ENCODE peak calls at places on chromosomes 16 and 17, in five cellular contexts. One of them, this sample, is unnamed.

GRCh38 chr16:89364603-89365002 is 125.8 kb downstream of the ANKRD11 start:
- DNase-seq in OCI-LY7: no peak
- DNase-seq in CD8-positive, alpha-beta T cell: no peak
- DNase-seq in C1 segment of cervical spinal cord: no peak
- DNase-seq in iris pigment epithelial cell: peak
- DNase-seq in this sample: peak

GRCh38 chr16:81885976-81886586 is 107.0 kb downstream of the PLCG2 start:
- DNase-seq in CD8-positive, alpha-beta T cell: no peak
- DNase-seq in C1 segment of cervical spinal cord: no peak
- DNase-seq in iris pigment epithelial cell: peak
- DNase-seq in OCI-LY7: peak
- DNase-seq in this sample: peak

GRCh38 chr17:72465191-72466024 is 344.6 kb downstream of the SOX9 start:
- DNase-seq in C1 segment of cervical spinal cord: no peak
- DNase-seq in OCI-LY7: no peak
- DNase-seq in CD8-positive, alpha-beta T cell: no peak
- DNase-seq in iris pigment epithelial cell: peak
- DNase-seq in this sample: peak

GRCh38 chr17:57357830-57358426 is 101.6 kb downstream of the MSI2 start:
- DNase-seq in OCI-LY7: peak
- DNase-seq in CD8-positive, alpha-beta T cell: no peak
- DNase-seq in C1 segment of cervical spinal cord: no peak
- DNase-seq in iris pigment epithelial cell: no peak
- DNase-seq in this sample: no peak

GRCh38 chr17:18997650-18998196 is 6.8 kb downstream of the FAM83G start:
- DNase-seq in C1 segment of cervical spinal cord: no peak
- DNase-seq in OCI-LY7: no peak
- DNase-seq in iris pigment epithelial cell: no peak
- DNase-seq in CD8-positive, alpha-beta T cell: no peak
- DNase-seq in this sample: no peak

GRCh38 chr17:77926967-77927366 is 31.5 kb upstream of the TNRC6C start:
- DNase-seq in C1 segment of cervical spinal cord: no peak
- DNase-seq in iris pigment epithelial cell: no peak
- DNase-seq in CD8-positive, alpha-beta T cell: no peak
- DNase-seq in OCI-LY7: no peak
- DNase-seq in this sample: no peak

GRCh38 chr16:89383095-89384003 is 107.0 kb downstream of the ANKRD11 start:
- DNase-seq in OCI-LY7: no peak
- DNase-seq in iris pigment epithelial cell: peak
- DNase-seq in C1 segment of cervical spinal cord: no peak
- DNase-seq in CD8-positive, alpha-beta T cell: no peak
- DNase-seq in this sample: no peak

GRCh38 chr16:2469399-2470233 is 1.5 kb upstream of the NTN3 start:
- DNase-seq in iris pigment epithelial cell: no peak
- DNase-seq in CD8-positive, alpha-beta T cell: peak
- DNase-seq in C1 segment of cervical spinal cord: no peak
- DNase-seq in OCI-LY7: peak
- DNase-seq in this sample: no peak

GRCh38 chr17:15038656-15039055 is 226.5 kb downstream of the PMP22 start:
- DNase-seq in OCI-LY7: no peak
- DNase-seq in C1 segment of cervical spinal cord: no peak
- DNase-seq in CD8-positive, alpha-beta T cell: no peak
- DNase-seq in iris pigment epithelial cell: peak
- DNase-seq in this sample: peak

This sample was measured in GM23248.